ENCODE peak calls at places on chromosomes 16 and 17, in six cellular contexts. Z is heart left ventricle, T is OCI-LY7, H is A549, I is thoracic aorta, V is right lobe of liver. D is an unnamed sample.

GRCh38 chr17:82655038-82655479 is 6.8 kb upstream of the WDR45B start:
- DNase-seq in Z (no peak), T (no peak), H (peak; percentile 48), I (no peak), V (peak; percentile 20), D (no peak)

GRCh38 chr16:84482001-84482891 is 22.2 kb downstream of the MEAK7 start:
- DNase-seq in Z (peak; percentile 17), T (no peak), H (no peak), I (no peak), V (no peak), D (no peak)

GRCh38 chr16:15874745-15875314 is 13.6 kb downstream of the CEP20 start:
- DNase-seq in Z (peak; percentile 40), T (peak; percentile 42), H (peak; percentile 87), I (no peak), V (no peak), D (peak; percentile 35)

GRCh38 chr16:66292241-66292935 is 74.1 kb upstream of the CDH5 start:
- DNase-seq in Z (no peak), T (no peak), H (no peak), I (no peak), V (no peak), D (no peak)

GRCh38 chr16:54875443-54875842 is 55.2 kb upstream of the IRX5 start:
- DNase-seq in Z (no peak), T (no peak), H (no peak), I (no peak), V (no peak), D (no peak)

GRCh38 chr17:80252871-80253270 is 7.8 kb upstream of the RNF213 start:
- DNase-seq in Z (no peak), T (peak; percentile 84), H (peak; percentile 88), I (no peak), V (peak; percentile 75), D (peak; percentile 29)

GRCh38 chr16:1351215-1351581 is 480 bp downstream of the TSR3 start:
- DNase-seq in Z (no peak), T (no peak), H (no peak), I (no peak), V (no peak), D (no peak)

GRCh38 chr17:50645748-50646682 is 11.3 kb downstream of the ABCC3 start:
- DNase-seq in Z (no peak), T (no peak), H (no peak), I (no peak), V (no peak), D (no peak)

GRCh38 chr16:85423186-85423550 is 190.0 kb upstream of the GSE1 start:
- DNase-seq in Z (peak; percentile 16), T (no peak), H (no peak), I (no peak), V (no peak), D (no peak)

GRCh38 chr16:1706386-1707192 is 594 bp downstream of the MAPK8IP3 start:
- DNase-seq in Z (no peak), T (peak; percentile 63), H (no peak), I (no peak), V (peak; percentile 64), D (no peak)

GRCh38 chr17:40015005-40015997 is at the start of gene CSF3:
- DNase-seq in Z (no peak), T (no peak), H (no peak), I (no peak), V (no peak), D (no peak)

GRCh38 chr17:2174471-2175293 is 119.8 kb downstream of the HIC1 start:
- DNase-seq in Z (peak; percentile 69), T (no peak), H (peak; percentile 62), I (no peak), V (peak; percentile 82), D (peak; percentile 37)

GRCh38 chr17:29292992-29293889 is 707 bp downstream of the NUFIP2 start:
- DNase-seq in Z (peak; percentile 74), T (peak; percentile 76), H (peak; percentile 61), I (peak; percentile 14), V (peak; percentile 81), D (peak; percentile 49)

GRCh38 chr16:46972429-46972970 is 974 bp downstream of the DNAJA2 start:
- DNase-seq in Z (no peak), T (peak; percentile 60), H (peak; percentile 28), I (no peak), V (no peak), D (no peak)

GRCh38 chr17:7580631-7581554 is 1.5 kb downstream of the CD68 start:
- DNase-seq in Z (no peak), T (no peak), H (no peak), I (no peak), V (peak; percentile 46), D (no peak)

GRCh38 chr17:37064166-37064565 is 115.4 kb downstream of the AATF start:
- DNase-seq in Z (no peak), T (no peak), H (no peak), I (no peak), V (no peak), D (no peak)

GRCh38 chr16:88759245-88759975 is 25.6 kb downstream of the PIEZO1 start:
- DNase-seq in Z (no peak), T (no peak), H (no peak), I (no peak), V (peak; percentile 96), D (no peak)

GRCh38 chr17:19867654-19868395 is at the start of gene ULK2:
- DNase-seq in Z (peak; percentile 70), T (peak; percentile 59), H (peak; percentile 90), I (no peak), V (peak; percentile 67), D (peak; percentile 7)

GRCh38 chr16:49580751-49581303 is 207.2 kb downstream of the C16orf78 start:
- DNase-seq in Z (no peak), T (no peak), H (no peak), I (no peak), V (no peak), D (no peak)

GRCh38 chr16:47966325-47966724 is 189.5 kb downstream of the ABCC12 start:
- DNase-seq in Z (no peak), T (no peak), H (no peak), I (no peak), V (no peak), D (no peak)

GRCh38 chr16:84841787-84842300 is 22.1 kb downstream of the CRISPLD2 start:
- DNase-seq in Z (no peak), T (no peak), H (no peak), I (no peak), V (no peak), D (no peak)

GRCh38 chr17:78272914-78273258 is 41.5 kb downstream of the TMEM235 start:
- DNase-seq in Z (no peak), T (no peak), H (no peak), I (no peak), V (no peak), D (no peak)

GRCh38 chr17:78273813-78274212 is 42.4 kb downstream of the TMEM235 start:
- DNase-seq in Z (no peak), T (no peak), H (no peak), I (no peak), V (no peak), D (no peak)

GRCh38 chr17:78271419-78272160 is 40.2 kb downstream of the TMEM235 start:
- DNase-seq in Z (no peak), T (no peak), H (no peak), I (no peak), V (no peak), D (no peak)

GRCh38 chr17:78269893-78270490 is 38.6 kb downstream of the TMEM235 start:
- DNase-seq in Z (no peak), T (no peak), H (no peak), I (no peak), V (no peak), D (no peak)

GRCh38 chr17:78272181-78272913 is 40.9 kb downstream of the TMEM235 start:
- DNase-seq in Z (peak; percentile 57), T (peak; percentile 64), H (peak; percentile 81), I (no peak), V (peak; percentile 73), D (no peak)
- H3K4me3 ChIP-seq in Z (no peak overlapping the region), T (no peak overlapping the region), H (no peak overlapping the region), I (no peak overlapping the region), V (no peak overlapping the region), D (no peak overlapping the region)

GRCh38 chr17:73882590-73882989 is 238.3 kb upstream of the SDK2 start:
- DNase-seq in Z (no peak), T (no peak), H (no peak), I (no peak), V (no peak), D (no peak)

GRCh38 chr17:73888875-73889274 is 244.6 kb upstream of the SDK2 start:
- DNase-seq in Z (peak; percentile 26), T (no peak), H (no peak), I (no peak), V (no peak), D (peak; percentile 9)

GRCh38 chr17:73883175-73883574 is 238.9 kb upstream of the SDK2 start:
- DNase-seq in Z (no peak), T (no peak), H (no peak), I (no peak), V (no peak), D (no peak)

GRCh38 chr17:73891001-73891400 is 246.8 kb upstream of the SDK2 start:
- DNase-seq in Z (no peak), T (no peak), H (no peak), I (no peak), V (no peak), D (no peak)

DNA sequence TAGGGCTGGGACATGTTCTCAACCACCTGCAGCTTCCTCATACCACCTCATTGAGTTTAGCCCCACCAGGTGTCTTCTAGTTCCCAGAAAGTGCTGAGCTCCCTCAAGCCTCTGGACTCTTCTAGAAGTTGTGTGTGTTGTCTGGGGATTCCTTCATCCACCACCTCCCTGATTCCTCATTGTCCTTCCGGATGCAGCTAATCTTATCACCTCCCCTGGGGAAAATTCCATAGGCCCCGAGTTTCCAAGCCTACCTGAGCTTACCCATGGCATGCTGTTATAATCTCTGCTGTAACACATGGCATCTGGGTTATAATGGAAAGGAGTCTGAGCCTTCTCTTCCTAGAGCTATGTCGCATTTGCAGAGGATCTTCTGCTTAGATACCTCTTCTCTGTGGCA is 243.5 kb upstream of the SDK2 start:
- DNase-seq in Z (no peak), T (no peak), H (no peak), I (no peak), V (no peak), D (no peak)
- H3K4me1 ChIP-seq in Z (no peaks in the 10 kb centered on the region), T (no peaks in the 10 kb centered on the region), H (no peaks in the 10 kb centered on the region), I (no peaks in the 10 kb centered on the region), V (no peaks in the 10 kb centered on the region), D (no peaks in the 10 kb centered on the region)

GRCh38 chr16:11734025-11734652 is 8.5 kb downstream of the TXNDC11 start:
- DNase-seq in Z (peak; percentile 24), T (peak; percentile 66), H (no peak), I (no peak), V (no peak), D (no peak)
- TF ChIP-seq CTCF in Z (no peak), T (no peak), H (no peak), I (no peak), V (no peak), D (no peak)

GRCh38 chr16:19777061-19777460 is 59.0 kb downstream of the IQCK start:
- DNase-seq in Z (no peak), T (no peak), H (no peak), I (no peak), V (no peak), D (no peak)

GRCh38 chr16:19771796-19772195 is 53.7 kb downstream of the IQCK start:
- DNase-seq in Z (no peak), T (no peak), H (no peak), I (no peak), V (no peak), D (no peak)

GRCh38 chr16:19776565-19776964 is 58.5 kb downstream of the IQCK start:
- DNase-seq in Z (no peak), T (no peak), H (no peak), I (no peak), V (no peak), D (no peak)

GRCh38 chr16:19774024-19774423 is 56.0 kb downstream of the IQCK start:
- DNase-seq in Z (no peak), T (no peak), H (no peak), I (no peak), V (no peak), D (no peak)

GRCh38 chr16:19776147-19776546 is 58.1 kb downstream of the IQCK start:
- DNase-seq in Z (no peak), T (no peak), H (no peak), I (no peak), V (no peak), D (peak; percentile 1)
- H3K4me3 ChIP-seq in Z (no peak overlapping the region), T (no peak overlapping the region), H (no peak overlapping the region), I (no peak overlapping the region), V (no peak overlapping the region), D (no peak overlapping the region)